ENCODE peak calls at places on chromosomes 5 and 9, in eight cellular contexts. E is tibial nerve, X is body of pancreas, H is uterus, C is right lobe of liver, U is HCT116, Z is stomach, V is Peyer's patch. T is an unnamed sample.

GRCh38 chr9:115035872-115036612 is 81.9 kb downstream of the TNC start:
- DNase-seq in E (peak; percentile 26), X (no peak), H (no peak), C (no peak), U (peak; percentile 32), Z (no peak), V (no peak), T (no peak)

GRCh38 chr5:69024241-69024651 is 69.6 kb upstream of the SLC30A5 start:
- DNase-seq in E (no peak), X (peak; percentile 25), H (no peak), C (no peak), U (peak; percentile 70), Z (no peak), V (no peak), T (no peak)

GRCh38 chr5:127582723-127583370 is 65.4 kb downstream of the PRRC1 start:
- DNase-seq in E (no peak), X (no peak), H (no peak), C (no peak), U (no peak), Z (no peak), V (no peak), T (no peak)

GRCh38 chr5:108481355-108481931 is 99.5 kb upstream of the FBXL17 start:
- DNase-seq in E (no peak), X (no peak), H (no peak), C (no peak), U (peak; percentile 26), Z (no peak), V (no peak), T (no peak)

GRCh38 chr5:152288917-152289595 is 116.0 kb downstream of the NMUR2 start:
- DNase-seq in E (no peak), X (no peak), H (no peak), C (no peak), U (no peak), Z (no peak), V (no peak), T (no peak)

GRCh38 chr5:179699640-179700298 is 1.0 kb downstream of the CANX start:
- DNase-seq in E (peak; percentile 25), X (peak; percentile 36), H (no peak), C (no peak), U (no peak), Z (no peak), V (no peak), T (no peak)

GRCh38 chr5:505946-506555 is 18.2 kb downstream of the SLC9A3 start:
- DNase-seq in E (no peak), X (peak; percentile 29), H (no peak), C (no peak), U (no peak), Z (peak; percentile 65), V (no peak), T (no peak)

GRCh38 chr5:80569086-80569960 is 757 bp downstream of the ANKRD34B start:
- DNase-seq in E (no peak), X (no peak), H (no peak), C (no peak), U (no peak), Z (no peak), V (no peak), T (no peak)

GRCh38 chr9:126162611-126163381 is 163.8 kb upstream of the MVB12B start:
- DNase-seq in E (no peak), X (no peak), H (no peak), C (no peak), U (no peak), Z (peak; percentile 15), V (no peak), T (no peak)

GRCh38 chr9:106697390-106697789 is 165.6 kb upstream of the ZNF462 start:
- DNase-seq in E (no peak), X (no peak), H (no peak), C (no peak), U (no peak), Z (no peak), V (no peak), T (no peak)

GRCh38 chr5:3428355-3428754 is 167.3 kb upstream of the IRX1 start:
- DNase-seq in E (no peak), X (no peak), H (no peak), C (no peak), U (no peak), Z (no peak), V (no peak), T (no peak)

GRCh38 chr9:126407125-126407870 is 80.7 kb downstream of the MVB12B start:
- DNase-seq in E (no peak), X (no peak), H (no peak), C (no peak), U (no peak), Z (no peak), V (no peak), T (no peak)

GRCh38 chr9:112753725-112754124 is 3.2 kb downstream of the SNX30 start:
- DNase-seq in E (no peak), X (no peak), H (peak; percentile 22), C (no peak), U (peak; percentile 36), Z (no peak), V (no peak), T (no peak)

GRCh38 chr9:89427621-89428221 is 70.2 kb downstream of the SEMA4D start:
- DNase-seq in E (no peak), X (no peak), H (no peak), C (no peak), U (no peak), Z (no peak), V (peak; percentile 45), T (no peak)

GRCh38 chr5:152140391-152140790 is 215.7 kb upstream of the GLRA1 start:
- DNase-seq in E (no peak), X (no peak), H (no peak), C (no peak), U (no peak), Z (no peak), V (no peak), T (no peak)

GRCh38 chr9:34124103-34124502 is 2.4 kb downstream of the DCAF12 start:
- DNase-seq in E (no peak), X (no peak), H (no peak), C (no peak), U (no peak), Z (no peak), V (no peak), T (no peak)

GRCh38 chr5:97874491-97874890 is 691.4 kb upstream of the RIOK2 start:
- DNase-seq in E (no peak), X (no peak), H (no peak), C (no peak), U (no peak), Z (no peak), V (no peak), T (no peak)

GRCh38 chr5:115297043-115297442 is 589 bp upstream of the CCDC112 start:
- DNase-seq in E (no peak), X (peak; percentile 16), H (no peak), C (no peak), U (no peak), Z (no peak), V (no peak), T (no peak)

GRCh38 chr5:101482931-101483330 is 579.8 kb upstream of the ST8SIA4 start:
- DNase-seq in E (no peak), X (no peak), H (no peak), C (no peak), U (no peak), Z (no peak), V (no peak), T (no peak)

DNA sequence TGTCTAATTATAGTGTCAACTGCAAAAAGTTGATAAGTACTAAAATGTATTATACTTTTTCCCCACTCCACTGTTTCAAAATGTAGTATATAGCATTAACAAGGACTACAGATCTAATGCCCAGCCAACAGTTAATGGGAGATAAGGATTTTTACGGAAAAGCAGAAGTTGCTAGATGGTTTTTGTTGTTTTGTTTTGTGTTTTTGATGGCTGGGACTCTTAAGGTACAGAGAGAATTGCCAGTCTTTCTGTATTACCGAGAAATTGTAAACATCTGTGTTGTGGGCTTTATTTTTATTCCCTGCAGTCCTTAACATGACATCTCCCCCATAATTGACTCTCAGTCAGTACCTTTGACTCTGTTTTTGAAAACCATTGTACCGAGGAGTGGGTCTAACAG is 44.0 kb downstream of the TRIO start:
- DNase-seq in E (no peak), X (no peak), H (no peak), C (no peak), U (no peak), Z (no peak), V (no peak), T (no peak)
- H3K4me1 ChIP-seq in E (peaks cover 91% of the 10 kb centered on the region), X (peaks cover 27% of the 10 kb centered on the region), H (peaks cover 27% of the 10 kb centered on the region), C (no peaks in the 10 kb centered on the region), U (peaks cover 60% of the 10 kb centered on the region), Z (peaks cover 23% of the 10 kb centered on the region), V (no peaks in the 10 kb centered on the region), T (peaks cover 7% of the 10 kb centered on the region)

GRCh38 chr5:180860887-180861822 is at the start of gene ZFP62:
- DNase-seq in E (peak; percentile 72), X (peak; percentile 97), H (peak; percentile 95), C (peak; percentile 91), U (peak; percentile 85), Z (peak; percentile 93), V (peak; percentile 83), T (peak; percentile 71)
- TF ChIP-seq POLR2A in E (no peak), X (peak; percentile 86), H (peak; percentile 46), C (peak; percentile 75), U (peak; percentile 23), Z (no peak), V (peak; percentile 60), T (no peak)

DNA sequence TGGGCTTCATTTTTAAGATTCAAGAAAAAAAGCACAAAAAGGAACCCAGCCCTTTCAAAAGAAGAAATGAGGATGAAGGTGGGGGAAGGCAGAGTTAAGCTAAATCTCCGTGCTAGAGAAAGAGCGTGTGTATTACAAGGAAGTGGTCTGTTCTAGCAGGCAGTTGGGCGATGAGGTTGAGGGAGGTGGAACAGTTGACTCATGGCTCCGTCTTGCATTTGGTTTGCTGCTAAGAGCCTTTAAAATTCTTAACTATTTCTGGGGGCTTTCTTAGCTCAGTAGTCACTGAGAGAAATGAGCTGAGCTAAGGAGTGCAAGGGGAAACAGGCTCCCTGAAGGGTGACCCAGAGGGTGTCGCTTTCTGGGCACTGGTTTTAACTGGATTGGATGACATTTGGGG is 117.4 kb downstream of the GCNT1 start:
- DNase-seq in E (no peak), X (no peak), H (no peak), C (no peak), U (no peak), Z (no peak), V (peak; percentile 53), T (no peak)
- H3K27ac ChIP-seq in E (no peak overlapping the region), X (no peak overlapping the region), H (no peak overlapping the region), C (no peak overlapping the region), U (no peak overlapping the region), Z (peak overlapping the region; percentile 15), V (peak overlapping the region; percentile 49), T (no peak overlapping the region)

GRCh38 chr5:96836817-96837216 is 29.1 kb upstream of the ERAP1 start:
- DNase-seq in E (no peak), X (no peak), H (no peak), C (no peak), U (no peak), Z (no peak), V (no peak), T (no peak)

GRCh38 chr5:96843140-96843539 is 33.2 kb upstream of the ERAP2 start:
- DNase-seq in E (no peak), X (no peak), H (no peak), C (no peak), U (no peak), Z (no peak), V (no peak), T (no peak)

GRCh38 chr5:96837303-96837702 is 29.6 kb upstream of the ERAP1 start:
- DNase-seq in E (no peak), X (no peak), H (no peak), C (no peak), U (no peak), Z (no peak), V (no peak), T (no peak)

GRCh38 chr5:96835727-96836126 is 28.0 kb upstream of the ERAP1 start:
- DNase-seq in E (no peak), X (no peak), H (no peak), C (no peak), U (no peak), Z (no peak), V (no peak), T (no peak)

GRCh38 chr5:96838483-96839395 is 31.0 kb upstream of the ERAP1 start:
- DNase-seq in E (no peak), X (no peak), H (no peak), C (no peak), U (no peak), Z (no peak), V (no peak), T (no peak)
- H3K4me1 ChIP-seq in E (no peaks in the 10 kb centered on the region), X (no peaks in the 10 kb centered on the region), H (no peaks in the 10 kb centered on the region), C (no peaks in the 10 kb centered on the region), U (no peaks in the 10 kb centered on the region), Z (no peaks in the 10 kb centered on the region), V (no peaks in the 10 kb centered on the region), T (no peaks in the 10 kb centered on the region)

T was measured in breast epithelium.